ENCODE peak calls at places on chromosomes 7 and 10, in seven cellular contexts. O is cardiac fibroblast, W is hepatocyte, T is spleen, U is A673, C is foreskin keratinocyte, Q is lower leg skin. B is an unnamed sample.

GRCh38 chr10:49700211-49700610 is 20.8 kb downstream of the C10orf53 start:
- DNase-seq in O (no peak), W (no peak), T (no peak), U (no peak), C (no peak), Q (no peak), B (no peak)

GRCh38 chr10:82378146-82378545 is 503.2 kb downstream of the NRG3 start:
- DNase-seq in O (peak), W (peak), T (no peak), U (no peak), C (peak), Q (no peak), B (peak)

GRCh38 chr7:80060218-80060806 is 74.3 kb upstream of the GNAI1 start:
- DNase-seq in O (peak), W (peak), T (no peak), U (peak), C (peak), Q (no peak), B (no peak)

GRCh38 chr10:133013478-133013877 is 71.1 kb upstream of the CFAP46 start:
- DNase-seq in O (no peak), W (no peak), T (peak), U (no peak), C (no peak), Q (no peak), B (peak)

GRCh38 chr10:28283251-28283650 is 19.6 kb downstream of the MPP7 start:
- DNase-seq in O (no peak), W (no peak), T (no peak), U (no peak), C (no peak), Q (no peak), B (no peak)

GRCh38 chr10:77251297-77252013 is 386.2 kb downstream of the KCNMA1 start:
- DNase-seq in O (no peak), W (peak), T (no peak), U (no peak), C (peak), Q (no peak), B (peak)

GRCh38 chr7:620885-621284 is 101.2 kb upstream of the PDGFA start:
- DNase-seq in O (no peak), W (peak), T (no peak), U (no peak), C (peak), Q (no peak), B (no peak)

GRCh38 chr7:37901236-37901827 is 15.3 kb downstream of the SFRP4 start:
- DNase-seq in O (peak), W (peak), T (no peak), U (peak), C (no peak), Q (no peak), B (no peak)

GRCh38 chr7:47950714-47951113 is 2.4 kb upstream of the PKD1L1 start:
- DNase-seq in O (peak), W (peak), T (no peak), U (no peak), C (peak), Q (no peak), B (peak)

GRCh38 chr10:98446121-98446655 is 547 bp downstream of the HPS1 start:
- DNase-seq in O (peak), W (peak), T (peak), U (peak), C (peak), Q (no peak), B (no peak)

GRCh38 chr7:107538001-107538400 is 25.7 kb downstream of the COG5 start:
- DNase-seq in O (no peak), W (no peak), T (no peak), U (no peak), C (peak), Q (no peak), B (no peak)

GRCh38 chr10:123165445-123166072 is 11.4 kb downstream of the BUB3 start:
- DNase-seq in O (no peak), W (no peak), T (no peak), U (no peak), C (no peak), Q (no peak), B (no peak)

GRCh38 chr7:116180302-116180701 is 30.0 kb upstream of the TES start:
- DNase-seq in O (peak), W (peak), T (no peak), U (peak), C (peak), Q (no peak), B (peak)

GRCh38 chr7:7136857-7137309 is 45.5 kb upstream of the C1GALT1 start:
- DNase-seq in O (no peak), W (no peak), T (no peak), U (no peak), C (no peak), Q (no peak), B (no peak)

GRCh38 chr10:72612203-72612826 is 13.6 kb downstream of the MICU1 start:
- DNase-seq in O (peak), W (no peak), T (no peak), U (peak), C (peak), Q (no peak), B (no peak)

GRCh38 chr10:48598243-48598935 is 6.5 kb downstream of the ARHGAP22 start:
- DNase-seq in O (no peak), W (no peak), T (no peak), U (no peak), C (no peak), Q (no peak), B (no peak)

GRCh38 chr7:157789094-157789493 is 452.3 kb downstream of the DNAJB6 start:
- DNase-seq in O (no peak), W (no peak), T (peak), U (no peak), C (no peak), Q (no peak), B (no peak)

GRCh38 chr10:79385804-79386531 is 38.7 kb downstream of the PPIF start:
- DNase-seq in O (peak), W (no peak), T (peak), U (no peak), C (no peak), Q (no peak), B (no peak)

GRCh38 chr7:119963654-119964053 is 309.3 kb upstream of the KCND2 start:
- DNase-seq in O (peak), W (no peak), T (no peak), U (no peak), C (no peak), Q (no peak), B (no peak)

GRCh38 chr10:53997953-53998352 is 803.1 kb downstream of the PCDH15 start:
- DNase-seq in O (no peak), W (peak), T (no peak), U (no peak), C (peak), Q (no peak), B (no peak)

GRCh38 chr10:121263407-121263783 is 334.8 kb downstream of the FGFR2 start:
- DNase-seq in O (no peak), W (no peak), T (no peak), U (no peak), C (no peak), Q (no peak), B (no peak)

GRCh38 chr10:110500515-110500905 is 2.8 kb downstream of the DUSP5 start:
- DNase-seq in O (peak), W (peak), T (no peak), U (no peak), C (peak), Q (no peak), B (no peak)

GRCh38 chr7:158187055-158187770 is 400.4 kb downstream of the PTPRN2 start:
- DNase-seq in O (no peak), W (no peak), T (no peak), U (no peak), C (no peak), Q (no peak), B (no peak)

GRCh38 chr7:107388604-107389003 is 81.3 kb upstream of the GPR22 start:
- DNase-seq in O (no peak), W (no peak), T (no peak), U (no peak), C (no peak), Q (no peak), B (no peak)

GRCh38 chr7:29005829-29006228 is 47.7 kb upstream of the TRIL start:
- DNase-seq in O (peak), W (peak), T (no peak), U (no peak), C (peak), Q (no peak), B (no peak)

GRCh38 chr10:2356670-2357069 is 619.3 kb upstream of the ADARB2 start:
- DNase-seq in O (no peak), W (no peak), T (no peak), U (no peak), C (no peak), Q (no peak), B (no peak)

GRCh38 chr10:31929986-31930675 is 1.5 kb upstream of the ARHGAP12 start:
- DNase-seq in O (peak), W (no peak), T (no peak), U (peak), C (no peak), Q (no peak), B (no peak)

GRCh38 chr7:121797283-121798037 is 75.5 kb upstream of the PTPRZ1 start:
- DNase-seq in O (no peak), W (no peak), T (no peak), U (peak), C (peak), Q (no peak), B (no peak)

GRCh38 chr7:12771378-12771877 is 84.0 kb downstream of the ARL4A start:
- DNase-seq in O (peak), W (no peak), T (no peak), U (peak), C (peak), Q (no peak), B (peak)

GRCh38 chr7:18886801-18887200 is 230.6 kb downstream of the TWIST1 start:
- DNase-seq in O (no peak), W (no peak), T (no peak), U (no peak), C (no peak), Q (no peak), B (no peak)

GRCh38 chr7:18890885-18891621 is 226.4 kb downstream of the TWIST1 start:
- DNase-seq in O (peak), W (no peak), T (no peak), U (peak), C (no peak), Q (no peak), B (no peak)

GRCh38 chr7:18893156-18893555 is 224.3 kb downstream of the TWIST1 start:
- DNase-seq in O (no peak), W (no peak), T (no peak), U (no peak), C (peak), Q (no peak), B (peak)

GRCh38 chr7:18889436-18889835 is 228.0 kb downstream of the TWIST1 start:
- DNase-seq in O (no peak), W (no peak), T (no peak), U (no peak), C (no peak), Q (no peak), B (no peak)

DNA sequence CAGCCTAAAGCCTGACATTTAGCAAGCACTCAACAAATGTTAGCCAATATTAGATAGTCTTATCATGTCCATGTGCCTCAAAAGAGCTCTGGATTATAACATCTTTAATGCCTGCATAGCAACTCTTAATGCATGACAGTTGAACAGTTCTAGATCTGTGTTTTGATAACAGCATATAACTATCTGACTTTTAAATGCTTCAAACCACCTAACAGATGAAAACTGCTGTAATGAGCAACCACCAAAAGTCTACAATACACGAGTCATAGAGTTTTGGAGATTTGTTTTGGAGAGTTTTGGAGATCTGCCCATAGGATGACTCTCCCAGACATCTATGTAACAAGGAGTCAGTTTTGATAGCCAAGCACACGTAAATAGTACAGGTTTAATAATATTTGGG is 227.3 kb downstream of the TWIST1 start:
- DNase-seq in O (peak), W (no peak), T (no peak), U (peak), C (peak), Q (no peak), B (no peak)
- TF ChIP-seq CTCF in O (no peak), W (no peak), T (no peak), U (no peak), C (no peak), Q (no peak), B (no peak)

GRCh38 chr7:20651960-20652544 is 36.6 kb downstream of the ABCB5 start:
- DNase-seq in O (peak), W (peak), T (no peak), U (peak), C (peak), Q (no peak), B (peak)
- TF ChIP-seq CTCF in O (peak), W (peak), T (no peak), U (peak), C (peak), Q (no peak), B (peak)

DNA sequence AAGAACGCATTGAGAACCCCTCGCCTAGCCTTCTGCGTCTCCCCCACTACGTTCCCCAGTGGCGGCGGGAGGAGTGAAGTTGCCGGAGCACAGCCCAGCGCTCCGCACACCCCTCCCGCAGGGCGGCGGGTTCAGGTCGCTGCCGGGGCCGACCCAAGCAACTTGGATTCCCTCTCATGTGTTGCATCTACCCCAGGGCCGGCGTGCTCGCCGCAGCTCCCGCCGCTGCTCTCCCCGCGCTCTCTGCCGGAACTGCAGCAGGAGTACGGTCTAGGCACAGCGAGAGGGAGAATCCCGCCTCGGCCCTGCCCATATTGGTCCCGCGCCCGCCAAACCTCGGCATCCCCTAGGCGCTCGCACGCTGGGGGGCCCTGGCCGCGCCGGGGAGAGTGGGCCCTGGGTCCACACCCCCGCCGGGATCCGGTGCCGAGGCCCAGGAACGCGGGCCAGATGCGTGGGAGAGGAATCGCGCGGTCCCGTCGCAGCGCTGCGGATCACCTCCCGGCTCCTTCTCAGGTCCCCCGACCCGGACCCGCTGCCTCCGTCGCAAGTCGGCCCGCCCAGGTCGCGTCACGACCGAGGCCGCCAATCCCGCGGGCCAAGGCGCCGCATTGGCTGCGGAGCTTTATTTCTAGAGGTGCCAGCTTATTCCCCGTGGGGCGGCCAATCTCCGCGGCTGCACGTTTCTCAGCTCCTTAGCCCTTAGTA is 648 bp upstream of the TMEM243 start:
- DNase-seq in O (peak), W (peak), T (peak), U (peak), C (peak), Q (peak), B (peak)
- TF ChIP-seq CTCF in O (no peak), W (no peak), T (no peak), U (no peak), C (no peak), Q (no peak), B (no peak)

GRCh38 chr10:33363112-33363511 is 28.6 kb upstream of the NRP1 start:
- DNase-seq in O (no peak), W (no peak), T (no peak), U (no peak), C (peak), Q (no peak), B (no peak)
- TF ChIP-seq CTCF in O (no peak), W (no peak), T (no peak), U (no peak), C (no peak), Q (no peak), B (no peak)

GRCh38 chr7:8384901-8385300 is 48.5 kb upstream of the NXPH1 start:
- DNase-seq in O (no peak), W (no peak), T (no peak), U (no peak), C (no peak), Q (no peak), B (no peak)

GRCh38 chr7:8388257-8388625 is 45.2 kb upstream of the NXPH1 start:
- DNase-seq in O (no peak), W (no peak), T (no peak), U (no peak), C (no peak), Q (no peak), B (no peak)

GRCh38 chr7:8386926-8387550 is 46.4 kb upstream of the NXPH1 start:
- DNase-seq in O (no peak), W (peak), T (no peak), U (no peak), C (no peak), Q (no peak), B (no peak)

GRCh38 chr7:8389898-8390642 is 43.3 kb upstream of the NXPH1 start:
- DNase-seq in O (no peak), W (peak), T (no peak), U (peak), C (no peak), Q (no peak), B (no peak)

GRCh38 chr7:8387551-8388256 is 45.7 kb upstream of the NXPH1 start:
- DNase-seq in O (no peak), W (peak), T (no peak), U (no peak), C (no peak), Q (no peak), B (no peak)
- TF ChIP-seq CTCF in O (no peak), W (no peak), T (no peak), U (no peak), C (no peak), Q (no peak), B (no peak)

GRCh38 chr7:131067220-131067619 is 260.5 kb upstream of the MKLN1 start:
- DNase-seq in O (peak), W (no peak), T (no peak), U (peak), C (no peak), Q (no peak), B (no peak)
- TF ChIP-seq CTCF in O (no peak), W (no peak), T (no peak), U (no peak), C (no peak), Q (no peak), B (no peak)

GRCh38 chr10:6399241-6399701 is 180.8 kb downstream of the PRKCQ start:
- DNase-seq in O (no peak), W (no peak), T (no peak), U (no peak), C (no peak), Q (peak), B (peak)
- TF ChIP-seq CTCF in O (no peak), W (no peak), T (no peak), U (no peak), C (no peak), Q (no peak), B (no peak)

DNA sequence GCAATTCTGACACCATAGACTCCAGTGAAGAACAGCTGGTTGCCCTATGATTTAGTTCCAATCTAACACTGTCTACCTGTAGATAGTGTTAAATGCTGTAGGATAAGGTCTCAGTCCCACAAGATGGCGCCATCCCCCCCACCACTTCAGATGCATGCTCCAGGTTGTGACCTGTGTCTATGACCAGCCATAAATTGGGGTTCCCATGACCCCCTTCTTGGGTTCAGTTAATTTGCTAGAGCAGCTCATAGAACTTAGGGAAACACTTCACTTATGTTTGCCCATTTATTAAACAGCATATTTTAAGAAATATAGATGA is 13.1 kb downstream of the CCSER2 start:
- DNase-seq in O (no peak), W (no peak), T (no peak), U (no peak), C (no peak), Q (no peak), B (no peak)
- TF ChIP-seq CTCF in O (no peak), W (no peak), T (no peak), U (peak), C (peak), Q (no peak), B (no peak)

GRCh38 chr10:68901106-68901927 is at the start of gene DDX50:
- DNase-seq in O (peak), W (peak), T (peak), U (peak), C (peak), Q (peak), B (peak)
- TF ChIP-seq CTCF in O (no peak), W (no peak), T (no peak), U (no peak), C (no peak), Q (no peak), B (no peak)

GRCh38 chr7:125383324-125383723 is 453.7 kb upstream of the POT1 start:
- DNase-seq in O (no peak), W (no peak), T (no peak), U (peak), C (peak), Q (no peak), B (no peak)
- TF ChIP-seq CTCF in O (no peak), W (no peak), T (no peak), U (peak), C (no peak), Q (no peak), B (no peak)